ENCODE peak calls at places on chromosomes 11 and 22, in eight cellular contexts. Q is cardiac muscle cell; L is IMR-90; A is lung; P is spleen; U is right cardiac atrium; F is CD8-positive, alpha-beta T cell; E is upper lobe of right lung. C is an unnamed sample. For H3K4me1, the result is how much of the 10 kb centered on the place peaks cover.

GRCh38 chr11:107928767-107929507 is 689 bp downstream of the RAB39A start:
- DNase-seq in P (peak), Q (peak), U (no peak), F (no peak), L (no peak), A (no peak), E (no peak), C (peak)

GRCh38 chr11:9573775-9574555 is 495 bp downstream of the WEE1 start:
- DNase-seq in A (peak), E (peak), P (peak), F (no peak), Q (peak), U (peak), L (no peak), C (peak)

GRCh38 chr11:119567667-119568582 is 145.0 kb upstream of the THY1 start:
- DNase-seq in A (no peak), L (peak), E (no peak), Q (peak), P (no peak), F (no peak), U (no peak), C (peak)

GRCh38 chr11:38297670-38298069 is 1699.6 kb upstream of the RAG2 start:
- DNase-seq in E (no peak), A (no peak), L (no peak), P (no peak), U (no peak), F (no peak), Q (no peak), C (no peak)

GRCh38 chr11:70755410-70756158 is 357.3 kb downstream of the CTTN start:
- DNase-seq in U (peak), Q (peak), P (peak), F (peak), E (peak), A (peak), L (peak), C (peak)

GRCh38 chr11:6622261-6623171 is 3.3 kb upstream of the TPP1 start:
- DNase-seq in U (no peak), F (no peak), L (no peak), P (peak), A (no peak), Q (no peak), E (no peak), C (no peak)

GRCh38 chr11:133362156-133362555 is 170.1 kb downstream of the OPCML start:
- DNase-seq in U (no peak), A (no peak), P (no peak), Q (no peak), F (no peak), L (no peak), E (no peak), C (no peak)

GRCh38 chr11:77074205-77074604 is 7.4 kb downstream of the CAPN5 start:
- DNase-seq in U (peak), E (peak), P (no peak), A (no peak), Q (no peak), F (no peak), L (no peak), C (peak)

GRCh38 chr11:199782-200181 is 6.9 kb downstream of the SCGB1C1 start:
- DNase-seq in Q (no peak), A (peak), P (peak), E (peak), L (no peak), U (peak), F (no peak), C (no peak)

GRCh38 chr11:96162816-96163499 is 180.0 kb downstream of the MAML2 start:
- DNase-seq in L (peak), E (no peak), A (no peak), U (peak), Q (no peak), F (no peak), P (no peak), C (peak)

GRCh38 chr22:31064369-31064768 is 16.7 kb upstream of the SMTN start:
- DNase-seq in F (no peak), L (no peak), P (no peak), A (no peak), Q (no peak), U (no peak), E (no peak), C (no peak)

GRCh38 chr11:33620423-33621120 is 80.1 kb downstream of the C11orf91 start:
- DNase-seq in U (no peak), L (peak), P (no peak), Q (no peak), F (no peak), E (no peak), A (no peak), C (no peak)

GRCh38 chr11:267491-267994 is 10.7 kb upstream of the NLRP6 start:
- DNase-seq in E (peak), U (peak), P (peak), F (no peak), A (peak), Q (no peak), L (no peak), C (no peak)

GRCh38 chr11:2759228-2760195 is 59.7 kb upstream of the KCNQ1OT1 start:
- DNase-seq in L (no peak), F (no peak), Q (no peak), A (no peak), P (peak), E (peak), U (no peak), C (peak)

GRCh38 chr22:44409211-44409648 is 88.8 kb downstream of the RTL6 start:
- DNase-seq in Q (no peak), E (peak), A (no peak), F (no peak), P (peak), L (no peak), U (peak), C (no peak)

GRCh38 chr11:30346068-30346688 is 23.3 kb downstream of the ARL14EP start:
- DNase-seq in P (no peak), F (no peak), U (no peak), A (no peak), Q (peak), L (peak), E (no peak), C (no peak)

GRCh38 chr22:44309137-44309536 is 3.6 kb downstream of the SHISAL1 start:
- DNase-seq in A (peak), U (peak), Q (no peak), F (no peak), L (peak), P (no peak), E (no peak), C (no peak)

GRCh38 chr11:72078477-72078876 is 1.9 kb downstream of the NUMA1 start:
- DNase-seq in P (no peak), A (no peak), F (no peak), U (no peak), L (peak), Q (no peak), E (no peak), C (no peak)

GRCh38 chr22:26553056-26553752 is 36.7 kb downstream of the TPST2 start:
- DNase-seq in A (no peak), Q (no peak), U (no peak), E (no peak), F (no peak), P (no peak), L (peak), C (peak)

GRCh38 chr22:37239336-37240239 is 4.5 kb downstream of the RAC2 start:
- DNase-seq in L (no peak), E (no peak), U (peak), F (no peak), P (peak), A (no peak), Q (no peak), C (no peak)

GRCh38 chr22:27473533-27473932 is 328.0 kb downstream of the MN1 start:
- DNase-seq in L (no peak), E (no peak), P (no peak), F (no peak), U (no peak), A (no peak), Q (no peak), C (no peak)

GRCh38 chr11:61302550-61302949 is 7.4 kb upstream of the VWCE start:
- DNase-seq in P (peak), L (no peak), U (no peak), A (no peak), E (no peak), Q (no peak), F (no peak), C (no peak)

GRCh38 chr22:41668971-41669911 is 19.4 kb downstream of the SNU13 start:
- DNase-seq in A (no peak), P (no peak), F (no peak), U (no peak), L (peak), Q (no peak), E (no peak), C (no peak)

GRCh38 chr11:43489869-43490465 is 131.2 kb downstream of the TTC17 start:
- DNase-seq in P (no peak), F (no peak), E (no peak), Q (no peak), U (no peak), A (no peak), L (no peak), C (no peak)

GRCh38 chr22:17547995-17548755 is 15.1 kb upstream of the SLC25A18 start:
- DNase-seq in L (no peak), A (no peak), E (no peak), U (no peak), F (no peak), P (no peak), Q (no peak), C (no peak)

GRCh38 chr22:49753961-49754673 is 73.6 kb downstream of the BRD1 start:
- DNase-seq in Q (no peak), U (no peak), E (peak), L (no peak), F (no peak), A (no peak), P (no peak), C (no peak)

GRCh38 chr11:110356769-110357671 is 60.6 kb upstream of the RDX start:
- DNase-seq in L (peak), E (no peak), P (no peak), Q (no peak), F (no peak), U (no peak), A (no peak), C (peak)

GRCh38 chr22:30781271-30781875 is 86.7 kb downstream of the OSBP2 start:
- DNase-seq in A (no peak), U (no peak), Q (no peak), P (no peak), L (peak), F (no peak), E (no peak), C (no peak)

GRCh38 chr11:3046190-3046589 is 11.0 kb downstream of the CARS1 start:
- DNase-seq in Q (no peak), F (no peak), L (no peak), U (no peak), P (no peak), A (no peak), E (no peak), C (no peak)

GRCh38 chr11:73555615-73556014 is 42.3 kb downstream of the FAM168A start:
- DNase-seq in A (no peak), U (no peak), P (no peak), L (no peak), E (no peak), F (no peak), Q (peak), C (no peak)

GRCh38 chr22:23767303-23767672 is 484 bp downstream of the CHCHD10 start:
- DNase-seq in L (no peak), E (no peak), F (no peak), Q (no peak), A (no peak), P (no peak), U (no peak), C (no peak)
- H3K27ac ChIP-seq in L (no peak), E (peak), F (peak), Q (peak), A (peak), P (peak), U (peak), C (peak)

GRCh38 chr11:16153951-16154350 is 202.4 kb downstream of the SOX6 start:
- DNase-seq in A (no peak), U (no peak), F (no peak), L (no peak), E (no peak), P (no peak), Q (no peak), C (no peak)
- H3K4me1 ChIP-seq in A (under half), U (under half), F (under half), L (under half), E (under half), P (under half), Q (under half), C (half or more)

GRCh38 chr11:124801636-124802312 is 1.6 kb upstream of the MSANTD2 start:
- DNase-seq in F (no peak), P (no peak), Q (no peak), U (no peak), A (no peak), E (no peak), L (peak), C (no peak)
- H3K27ac ChIP-seq in F (no peak), P (no peak), Q (no peak), U (no peak), A (no peak), E (peak), L (no peak), C (no peak)

GRCh38 chr22:21738966-21739365 is 3.4 kb upstream of the YPEL1 start:
- DNase-seq in A (no peak), L (no peak), U (no peak), P (no peak), Q (no peak), F (no peak), E (no peak), C (no peak)
- H3K4me1 ChIP-seq in A (under half), L (under half), U (under half), P (under half), Q (under half), F (under half), E (under half), C (under half)

GRCh38 chr22:20981787-20982562 is at the start of gene LZTR1:
- DNase-seq in A (peak), F (peak), Q (peak), U (peak), L (peak), P (peak), E (peak), C (peak)

GRCh38 chr22:20979940-20980453 is 2.1 kb upstream of the LZTR1 start:
- DNase-seq in U (peak), F (no peak), A (no peak), P (no peak), E (no peak), Q (no peak), L (no peak), C (no peak)

GRCh38 chr22:20979243-20979809 is 2.8 kb upstream of the LZTR1 start:
- DNase-seq in Q (peak), E (peak), F (peak), P (no peak), L (peak), A (peak), U (peak), C (peak)

GRCh38 chr22:20980938-20981722 is 967 bp upstream of the LZTR1 start:
- DNase-seq in L (no peak), F (no peak), A (no peak), Q (no peak), P (no peak), E (no peak), U (no peak), C (no peak)

GRCh38 chr22:20980523-20980922 is 1.6 kb upstream of the LZTR1 start:
- DNase-seq in F (no peak), E (no peak), P (no peak), U (no peak), L (no peak), A (no peak), Q (no peak), C (no peak)
- H3K27ac ChIP-seq in F (no peak), E (no peak), P (no peak), U (no peak), L (no peak), A (no peak), Q (no peak), C (no peak)

DNA sequence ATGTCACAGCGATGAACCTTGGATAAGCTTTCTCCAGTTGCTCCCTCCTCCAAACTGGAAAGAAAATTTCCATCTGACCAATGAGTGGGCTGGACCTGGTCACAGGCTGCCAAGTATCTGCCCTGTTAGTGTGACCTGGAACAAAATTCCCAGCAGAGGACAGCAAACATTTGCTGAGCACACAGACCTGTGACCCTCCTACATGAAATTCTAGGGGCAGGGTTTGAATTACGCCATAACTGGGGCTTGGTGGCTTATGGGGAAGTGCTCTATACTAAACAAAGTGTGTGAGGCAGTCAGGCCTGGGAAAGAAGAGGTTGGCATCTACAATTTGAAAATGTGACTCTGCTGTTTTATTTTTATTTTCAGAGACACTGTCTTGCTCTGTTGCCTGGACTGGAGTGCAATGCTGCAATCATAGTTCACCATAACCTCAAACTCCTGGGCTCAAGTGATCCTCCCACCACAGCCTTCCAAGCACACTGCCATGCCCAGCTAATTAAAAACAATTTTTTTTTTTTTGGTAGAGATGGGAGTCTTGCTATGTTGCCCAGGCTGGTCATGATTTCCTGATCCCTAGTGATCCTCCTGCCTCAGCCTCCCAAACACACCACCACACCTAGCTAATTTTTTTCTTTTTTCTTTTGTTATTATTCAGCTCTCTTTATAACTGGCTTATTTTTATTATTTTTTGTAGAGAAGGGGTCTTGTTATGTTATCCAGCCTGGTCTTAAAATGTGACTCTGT is 13.6 kb upstream of the XBP1 start:
- DNase-seq in E (peak), Q (no peak), F (no peak), A (peak), U (no peak), L (no peak), P (peak), C (peak)
- H3K4me1 ChIP-seq in E (half or more), Q (under half), F (half or more), A (under half), U (under half), L (under half), P (half or more), C (half or more)

GRCh38 chr11:58592760-58593472 is 14.1 kb downstream of the ZFP91 start:
- DNase-seq in U (no peak), E (no peak), P (no peak), F (no peak), Q (no peak), L (no peak), A (no peak), C (peak)

GRCh38 chr11:58594826-58595225 is 16.0 kb downstream of the ZFP91 start:
- DNase-seq in P (no peak), A (no peak), L (no peak), F (no peak), Q (no peak), E (no peak), U (no peak), C (no peak)

GRCh38 chr11:58600510-58600909 is 21.6 kb downstream of the ZFP91 start:
- DNase-seq in P (no peak), Q (no peak), A (no peak), F (no peak), U (no peak), L (no peak), E (no peak), C (no peak)

GRCh38 chr11:58596621-58597020 is 17.8 kb downstream of the ZFP91 start:
- DNase-seq in P (no peak), U (no peak), L (no peak), Q (no peak), A (no peak), F (no peak), E (no peak), C (no peak)

DNA sequence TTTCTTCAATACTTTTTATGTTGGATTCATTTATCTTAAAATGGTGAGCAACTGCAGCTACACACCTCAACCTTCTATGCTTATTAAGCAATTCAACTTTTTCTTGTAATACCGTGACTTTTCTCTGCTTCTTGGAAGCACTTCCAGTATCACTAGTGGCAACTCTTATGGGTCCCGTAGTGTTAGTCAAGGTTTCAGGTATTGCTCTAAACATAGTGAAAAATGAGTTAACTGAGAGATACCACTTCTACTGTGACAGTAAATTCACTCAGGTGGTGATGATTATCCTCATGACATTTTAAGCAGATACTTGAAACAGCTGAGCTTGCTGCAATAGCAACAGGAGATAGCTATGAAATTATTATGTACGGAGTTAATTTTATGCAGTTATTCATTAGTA is 18.9 kb downstream of the ZFP91 start:
- DNase-seq in L (no peak), A (no peak), P (no peak), F (no peak), U (no peak), E (no peak), Q (no peak), C (no peak)
- H3K27ac ChIP-seq in L (no peak), A (no peak), P (no peak), F (no peak), U (no peak), E (no peak), Q (no peak), C (no peak)

GRCh38 chr22:39475902-39476301 is 19.1 kb downstream of the MGAT3 start:
- DNase-seq in E (no peak), L (no peak), F (no peak), U (peak), A (no peak), P (no peak), Q (no peak), C (no peak)
- H3K4me1 ChIP-seq in E (under half), L (under half), F (under half), U (under half), A (under half), P (under half), Q (under half), C (under half)

GRCh38 chr11:20050048-20050447 is 110.2 kb downstream of the DBX1 start:
- DNase-seq in E (no peak), A (no peak), P (no peak), Q (no peak), F (no peak), U (no peak), L (no peak), C (no peak)

GRCh38 chr11:20047755-20048154 is 112.5 kb downstream of the DBX1 start:
- DNase-seq in L (no peak), U (no peak), E (no peak), F (no peak), Q (no peak), A (no peak), P (no peak), C (no peak)

GRCh38 chr11:20049231-20049630 is 111.0 kb downstream of the DBX1 start:
- DNase-seq in P (no peak), L (no peak), Q (peak), F (no peak), E (no peak), A (no peak), U (no peak), C (no peak)

GRCh38 chr11:20048246-20048645 is 112.0 kb downstream of the DBX1 start:
- DNase-seq in A (no peak), U (no peak), P (no peak), E (no peak), L (peak), Q (no peak), F (no peak), C (no peak)

DNA sequence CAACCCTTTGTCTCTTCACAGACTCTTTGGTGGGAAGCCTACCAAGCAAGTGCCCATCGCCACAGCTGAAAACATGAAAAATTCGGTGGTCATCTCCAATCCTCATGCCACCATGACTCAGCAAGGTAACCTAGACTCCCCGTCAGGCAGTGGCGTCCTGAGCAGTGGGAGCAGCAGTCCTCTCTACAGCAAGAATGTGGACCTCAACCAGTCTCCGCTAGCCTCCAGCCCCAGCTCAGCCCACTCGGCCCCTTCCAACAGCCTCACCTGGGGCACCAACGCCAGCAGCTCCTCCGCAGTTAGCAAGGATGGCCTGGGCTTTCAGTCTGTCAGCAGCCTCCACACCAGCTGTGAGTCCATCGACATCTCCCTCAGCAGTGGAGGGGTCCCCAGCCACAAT is 111.6 kb downstream of the DBX1 start:
- DNase-seq in A (no peak), P (no peak), Q (peak), U (no peak), E (no peak), F (no peak), L (no peak), C (no peak)
- H3K27ac ChIP-seq in A (peak), P (no peak), Q (peak), U (peak), E (no peak), F (no peak), L (no peak), C (no peak)